ENCODE peak calls at places on chromosomes 13 and 19, in six cellular contexts. D is transverse colon, K is IMR-90, W is K562, F is tibial nerve, X is uterus. V is an unnamed sample.

GRCh38 chr19:5695649-5696195 is 5.6 kb downstream of the RPL36 start:
- DNase-seq in D (no peak), W (no peak), K (no peak), X (no peak), F (no peak), V (no peak)

GRCh38 chr13:110347535-110348308 is 40.6 kb downstream of the COL4A2 start:
- DNase-seq in X (peak; percentile 53), W (no peak), K (peak; percentile 90), F (no peak), D (no peak), V (peak; percentile 43)

GRCh38 chr13:26017932-26018690 is 33.7 kb downstream of the SHISA2 start:
- DNase-seq in X (no peak), W (no peak), F (no peak), K (no peak), D (no peak), V (no peak)

GRCh38 chr19:17333611-17334413 is 843 bp downstream of the ANO8 start:
- DNase-seq in X (no peak), F (no peak), W (peak; percentile 95), K (peak; percentile 80), D (peak; percentile 53), V (no peak)

GRCh38 chr19:38304866-38305429 is 897 bp downstream of the C19orf33 start:
- DNase-seq in K (no peak), F (peak; percentile 51), D (peak; percentile 94), W (peak; percentile 98), X (no peak), V (peak; percentile 90)

GRCh38 chr13:77034883-77035282 is 7.9 kb upstream of the FBXL3 start:
- DNase-seq in D (no peak), K (peak; percentile 79), W (no peak), X (no peak), F (no peak), V (no peak)

GRCh38 chr13:70391678-70392077 is 283.4 kb upstream of the KLHL1 start:
- DNase-seq in F (no peak), D (peak; percentile 66), K (no peak), W (no peak), X (no peak), V (peak; percentile 1)

GRCh38 chr13:50526771-50527567 is 316.5 kb downstream of the DLEU7 start:
- DNase-seq in D (peak; percentile 13), X (no peak), F (no peak), K (no peak), W (no peak), V (peak; percentile 92)

GRCh38 chr19:47881757-47882156 is 4.4 kb downstream of the SULT2A1 start:
- DNase-seq in K (no peak), X (no peak), F (no peak), W (peak; percentile 18), D (no peak), V (no peak)

GRCh38 chr13:113564331-113565023 is 20.1 kb upstream of the TFDP1 start:
- DNase-seq in K (no peak), X (no peak), W (no peak), D (peak; percentile 6), F (no peak), V (no peak)

GRCh38 chr13:39159971-39160370 is 121.7 kb downstream of the NHLRC3 start:
- DNase-seq in X (no peak), W (no peak), F (no peak), D (no peak), K (no peak), V (no peak)

GRCh38 chr13:89577301-89577700 is 1770.2 kb upstream of the MIR17HG start:
- DNase-seq in W (no peak), K (no peak), X (no peak), D (no peak), F (no peak), V (no peak)

GRCh38 chr19:58007285-58007684 is 4.7 kb upstream of the ZNF606 start:
- DNase-seq in W (peak; percentile 18), D (no peak), K (no peak), F (no peak), X (no peak), V (no peak)

GRCh38 chr19:32598022-32598421 is 17.0 kb downstream of the PDCD5 start:
- DNase-seq in F (no peak), K (no peak), X (no peak), W (no peak), D (no peak), V (no peak)
- TF ChIP-seq POLR2A in F (no peak), K (no peak), X (no peak), W (no peak), D (no peak), V (no peak)

GRCh38 chr13:40777166-40777956 is 6.4 kb upstream of the MRPS31 start:
- DNase-seq in D (peak; percentile 43), F (no peak), K (peak; percentile 37), W (peak; percentile 70), X (no peak), V (peak; percentile 58)
- H3K4me3 ChIP-seq in D (peak overlapping the region; percentile 39), F (no peak overlapping the region), K (no peak overlapping the region), W (peak overlapping the region; percentile 28), X (no peak overlapping the region), V (no peak overlapping the region)

DNA sequence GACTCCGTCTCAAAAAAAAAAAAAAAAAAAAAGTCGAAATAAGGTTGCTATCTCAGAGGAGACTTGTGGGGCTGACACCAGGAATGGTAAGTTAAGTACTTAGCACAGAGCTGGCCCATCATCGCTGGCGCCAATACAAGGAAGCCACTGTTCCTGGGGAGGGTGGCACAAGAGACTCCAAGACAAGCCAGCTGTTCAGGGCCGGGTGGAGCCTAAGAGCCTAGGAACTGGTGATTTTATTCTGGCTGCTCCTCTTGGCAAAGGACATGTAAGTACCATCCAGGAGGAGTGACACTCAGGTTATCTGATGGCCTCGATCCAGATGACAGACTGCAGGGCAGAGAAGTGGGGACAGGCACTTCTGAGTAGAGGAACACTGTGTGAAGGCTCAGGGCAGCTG is 3.8 kb downstream of the ELOF1 start:
- DNase-seq in F (no peak), K (no peak), D (no peak), W (no peak), X (no peak), V (no peak)
- H3K4me1 ChIP-seq in F (peaks cover 12% of the 10 kb centered on the region), K (no peaks in the 10 kb centered on the region), D (peaks cover 27% of the 10 kb centered on the region), W (peaks cover 41% of the 10 kb centered on the region), X (no peaks in the 10 kb centered on the region), V (peaks cover 14% of the 10 kb centered on the region)

GRCh38 chr19:11339254-11340098 is at the start of gene RAB3D:
- DNase-seq in W (peak; percentile 94), F (peak; percentile 85), D (peak; percentile 96), X (peak; percentile 94), K (peak; percentile 77), V (peak; percentile 95)
- TF ChIP-seq POLR2A in W (peak; percentile 25), F (peak; percentile 27), D (peak; percentile 65), X (peak; percentile 72), K (no peak), V (no peak)

V was measured in thyroid gland.